ENCODE peak calls at places on chromosome 2, in six cellular contexts. U, G, Q, J, P and R are unnamed samples.

GRCh38 chr2:72755647-72756423 is 70.0 kb downstream of the EXOC6B start:
- DNase-seq in U (no peak), G (no peak), Q (no peak), J (no peak), P (no peak), R (no peak)

GRCh38 chr2:144682248-144682647 is 162.3 kb upstream of the ZEB2 start:
- DNase-seq in U (no peak), G (no peak), Q (no peak), J (no peak), P (no peak), R (no peak)

GRCh38 chr2:143668236-143668635 is 539.0 kb downstream of the ARHGAP15 start:
- DNase-seq in U (no peak), G (peak; percentile 68), Q (no peak), J (no peak), P (no peak), R (no peak)

GRCh38 chr2:81395746-81396145 is 1091.2 kb upstream of the LRRTM1 start:
- DNase-seq in U (no peak), G (peak; percentile 41), Q (no peak), J (no peak), P (no peak), R (no peak)

GRCh38 chr2:71503827-71504226 is 50.5 kb downstream of the DYSF start:
- DNase-seq in U (no peak), G (no peak), Q (no peak), J (peak; percentile 28), P (no peak), R (no peak)

GRCh38 chr2:88059979-88060906 is 4.7 kb upstream of the KRCC1 start:
- DNase-seq in U (peak; percentile 26), G (peak; percentile 56), Q (no peak), J (peak; percentile 24), P (no peak), R (no peak)

GRCh38 chr2:198945496-198945895 is 512.2 kb downstream of the SATB2 start:
- DNase-seq in U (no peak), G (no peak), Q (no peak), J (no peak), P (no peak), R (no peak)

GRCh38 chr2:212294816-212295215 is 243.8 kb downstream of the ERBB4 start:
- DNase-seq in U (peak; percentile 11), G (no peak), Q (no peak), J (no peak), P (no peak), R (no peak)

GRCh38 chr2:229725716-229726346 is 11.5 kb upstream of the DNER start:
- DNase-seq in U (no peak), G (no peak), Q (no peak), J (no peak), P (no peak), R (no peak)

GRCh38 chr2:25315316-25315680 is 26.4 kb downstream of the DNMT3A start:
- DNase-seq in U (no peak), G (no peak), Q (no peak), J (no peak), P (no peak), R (no peak)

GRCh38 chr2:157292853-157293252 is 32.8 kb downstream of the ERMN start:
- DNase-seq in U (no peak), G (no peak), Q (no peak), J (no peak), P (no peak), R (no peak)

GRCh38 chr2:9652898-9653479 is 22.2 kb upstream of the YWHAQ start:
- DNase-seq in U (no peak), G (no peak), Q (no peak), J (no peak), P (no peak), R (no peak)

GRCh38 chr2:158174956-158175355 is 73.3 kb downstream of the UPP2 start:
- DNase-seq in U (no peak), G (no peak), Q (no peak), J (no peak), P (no peak), R (no peak)

GRCh38 chr2:127097471-127097765 is 9.5 kb downstream of the BIN1 start:
- DNase-seq in U (peak; percentile 42), G (no peak), Q (no peak), J (no peak), P (no peak), R (peak; percentile 30)

GRCh38 chr2:181586569-181587076 is 70.3 kb downstream of the CERKL start:
- DNase-seq in U (peak; percentile 90), G (peak; percentile 7), Q (no peak), J (peak; percentile 27), P (no peak), R (no peak)

GRCh38 chr2:187297806-187298205 is 150.2 kb downstream of the CALCRL start:
- DNase-seq in U (no peak), G (no peak), Q (no peak), J (no peak), P (no peak), R (no peak)

GRCh38 chr2:187296869-187297268 is 151.2 kb downstream of the CALCRL start:
- DNase-seq in U (no peak), G (no peak), Q (no peak), J (no peak), P (no peak), R (no peak)

GRCh38 chr2:187302146-187302545 is 145.9 kb downstream of the CALCRL start:
- DNase-seq in U (no peak), G (no peak), Q (no peak), J (no peak), P (no peak), R (no peak)

GRCh38 chr2:187302619-187303018 is 145.4 kb downstream of the CALCRL start:
- DNase-seq in U (no peak), G (no peak), Q (no peak), J (no peak), P (no peak), R (no peak)

DNA sequence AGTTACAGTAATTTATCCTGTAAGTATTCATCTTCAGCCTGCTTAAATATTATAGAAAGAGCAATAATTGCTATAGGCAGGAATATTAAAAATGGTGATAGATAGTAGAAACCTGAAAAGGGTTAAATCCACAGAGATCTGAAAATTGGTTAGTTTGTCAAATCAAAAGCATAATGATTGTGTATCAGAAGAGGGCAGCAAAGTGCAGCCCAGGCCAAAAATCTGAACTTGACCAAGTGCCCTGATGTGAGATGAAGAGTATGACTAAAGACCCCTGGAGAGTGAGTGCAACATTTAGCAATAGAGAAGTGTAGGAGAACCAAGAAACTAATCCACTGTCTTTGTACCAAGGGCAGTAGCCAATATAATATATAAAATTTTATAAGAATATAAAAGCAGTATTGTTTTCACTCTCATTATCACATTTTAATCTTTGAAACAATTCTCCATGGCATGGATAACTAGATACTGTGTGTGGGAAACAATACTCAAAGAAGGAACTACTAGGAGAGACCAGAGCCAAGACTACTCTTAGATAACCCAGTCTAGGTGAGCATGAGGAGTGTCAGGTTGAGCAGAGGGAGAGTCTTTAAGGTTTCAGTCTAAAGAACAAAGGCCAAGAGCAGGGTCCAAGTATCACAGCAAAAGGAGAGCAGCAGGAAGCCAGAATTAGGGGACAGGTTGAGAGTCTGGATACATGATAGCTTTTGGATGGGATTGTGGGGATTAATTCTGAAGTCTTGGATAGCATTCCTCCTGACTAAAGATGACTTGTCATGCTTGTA is 148.7 kb downstream of the CALCRL start:
- DNase-seq in U (no peak), G (no peak), Q (no peak), J (no peak), P (no peak), R (no peak)
- TF ChIP-seq CTCF in U (peak; percentile 5), G (peak; percentile 20), Q (no peak), J (no peak), P (no peak), R (peak; percentile 33)

GRCh38 chr2:1687254-1687653 is 57.1 kb downstream of the PXDN start:
- DNase-seq in U (no peak), G (no peak), Q (no peak), J (no peak), P (no peak), R (no peak)
- H3K27ac ChIP-seq in U (no peak overlapping the region), G (no peak overlapping the region), Q (peak overlapping the region; percentile 18), J (no peak overlapping the region), P (no peak overlapping the region), R (no peak overlapping the region)

GRCh38 chr2:161146209-161146775 is 13.9 kb upstream of the TANK start:
- DNase-seq in U (no peak), G (no peak), Q (no peak), J (no peak), P (no peak), R (no peak)
- H3K9me3 ChIP-seq in U (no peaks in the 10 kb centered on the region), G (peaks cover 14% of the 10 kb centered on the region), Q (no peaks in the 10 kb centered on the region), J (peaks cover 4% of the 10 kb centered on the region), P (peaks cover 18% of the 10 kb centered on the region), R (peaks cover 28% of the 10 kb centered on the region)

DNA sequence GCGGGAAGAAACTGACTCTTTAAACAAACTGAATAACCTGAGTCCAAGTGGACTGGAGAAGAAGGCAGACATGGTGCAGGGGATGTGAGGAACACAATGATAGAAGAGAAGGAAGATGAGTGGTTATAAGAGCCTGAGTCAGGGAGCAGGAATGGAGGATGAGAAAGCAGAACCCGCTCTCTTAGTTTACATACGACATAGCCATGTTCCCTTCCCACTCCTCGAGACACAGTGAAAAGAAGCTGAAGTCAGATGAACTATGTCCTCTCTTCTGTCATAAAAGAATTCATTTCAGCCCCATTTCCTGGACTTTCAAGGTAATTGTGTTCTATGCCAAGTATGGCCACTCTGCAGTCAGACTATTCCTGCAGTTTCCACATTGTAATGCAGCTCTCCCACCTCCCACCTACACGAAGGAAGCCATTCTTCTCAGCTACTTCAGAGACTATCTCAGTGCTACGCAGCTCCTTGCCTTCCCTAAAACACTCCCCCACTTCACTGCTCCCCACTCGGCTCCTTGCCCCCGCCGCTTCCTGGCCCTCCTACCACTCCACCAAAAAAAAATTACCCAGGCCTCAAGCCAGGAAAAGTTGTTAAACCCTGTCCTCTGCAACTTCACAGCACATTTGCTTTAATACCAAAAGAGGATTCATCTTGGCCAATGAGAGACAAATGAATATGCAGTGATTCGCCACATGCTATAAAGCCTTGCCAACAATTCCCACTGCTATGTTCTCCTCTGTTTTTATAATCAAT is 323.4 kb upstream of the EPHA4 start:
- DNase-seq in U (no peak), G (no peak), Q (no peak), J (no peak), P (no peak), R (no peak)
- TF ChIP-seq CTCF in U (no peak), G (no peak), Q (no peak), J (no peak), P (no peak), R (no peak)

GRCh38 chr2:190837417-190837816 is 43.2 kb upstream of the GLS start:
- DNase-seq in U (no peak), G (no peak), Q (no peak), J (no peak), P (no peak), R (no peak)
- H3K27ac ChIP-seq in U (no peak overlapping the region), G (no peak overlapping the region), Q (no peak overlapping the region), J (no peak overlapping the region), P (no peak overlapping the region), R (no peak overlapping the region)